ENCODE peak calls at places on chromosome 14, in six cellular contexts. U is K562, I is upper lobe of left lung, S is HepG2, G is GM12878, N is A549. Y is an unnamed sample. For H3K9me3, the result is how much of the 10 kb centered on the place peaks cover.

GRCh38 chr14:68871392-68871791 is 78.5 kb upstream of the ZFP36L1 start:
- ATAC-seq in U (no peak), I (no peak), S (peak), G (no peak), N (no peak), Y (no peak)

GRCh38 chr14:98140862-98141261 is 1131.1 kb downstream of the BCL11B start:
- ATAC-seq in U (no peak), I (no peak), S (no peak), G (no peak), N (no peak), Y (no peak)

GRCh38 chr14:99879401-99880295 is 86.4 kb downstream of the EML1 start:
- ATAC-seq in U (no peak), I (no peak), S (no peak), G (no peak), N (no peak), Y (no peak)

GRCh38 chr14:91008759-91009409 is 51.6 kb downstream of the RPS6KA5 start:
- ATAC-seq in U (no peak), I (peak), S (no peak), G (peak), N (no peak), Y (peak)

GRCh38 chr14:88146881-88147649 is 142.1 kb downstream of the GPR65 start:
- ATAC-seq in U (no peak), I (peak), S (no peak), G (no peak), N (no peak), Y (no peak)

GRCh38 chr14:68047910-68048309 is 228.3 kb downstream of the RAD51B start:
- ATAC-seq in U (no peak), I (no peak), S (no peak), G (no peak), N (peak), Y (no peak)

GRCh38 chr14:102516531-102517411 is 7.2 kb upstream of the ANKRD9 start:
- ATAC-seq in U (peak), I (peak), S (peak), G (peak), N (peak), Y (peak)

GRCh38 chr14:99884834-99885648 is 91.8 kb downstream of the EML1 start:
- ATAC-seq in U (peak), I (peak), S (peak), G (peak), N (peak), Y (peak)

GRCh38 chr14:70339039-70339438 is 20.4 kb downstream of the COX16 start:
- ATAC-seq in U (no peak), I (no peak), S (no peak), G (no peak), N (no peak), Y (no peak)

GRCh38 chr14:104843006-104843405 is 22.1 kb upstream of the CEP170B start:
- ATAC-seq in U (no peak), I (no peak), S (no peak), G (no peak), N (no peak), Y (no peak)

GRCh38 chr14:89252887-89253532 is 164.0 kb downstream of the FOXN3 start:
- ATAC-seq in U (no peak), I (no peak), S (peak), G (no peak), N (no peak), Y (no peak)

GRCh38 chr14:61330511-61330910 is 9.1 kb downstream of the PRKCH start:
- ATAC-seq in U (no peak), I (no peak), S (no peak), G (peak), N (no peak), Y (no peak)

GRCh38 chr14:68268197-68268596 is 448.6 kb downstream of the RAD51B start:
- ATAC-seq in U (no peak), I (peak), S (no peak), G (peak), N (no peak), Y (no peak)

GRCh38 chr14:83042858-83043257 is 1509.2 kb upstream of the SEL1L start:
- ATAC-seq in U (no peak), I (no peak), S (no peak), G (no peak), N (no peak), Y (no peak)

GRCh38 chr14:94028450-94028826 is 2.3 kb downstream of the OTUB2 start:
- ATAC-seq in U (no peak), I (no peak), S (peak), G (peak), N (no peak), Y (no peak)

GRCh38 chr14:38737657-38738056 is 365.4 kb downstream of the SEC23A start:
- ATAC-seq in U (no peak), I (no peak), S (peak), G (no peak), N (no peak), Y (no peak)

GRCh38 chr14:90924618-90925345 is 108.6 kb upstream of the TTC7B start:
- ATAC-seq in U (no peak), I (no peak), S (no peak), G (no peak), N (no peak), Y (peak)

GRCh38 chr14:65373671-65374039 is 38.9 kb upstream of the FUT8 start:
- ATAC-seq in U (peak), I (no peak), S (peak), G (no peak), N (no peak), Y (no peak)

GRCh38 chr14:93928184-93929047 is 1.3 kb downstream of the FAM181A start:
- ATAC-seq in U (no peak), I (no peak), S (no peak), G (no peak), N (no peak), Y (no peak)

GRCh38 chr14:61462566-61463195 is 141.3 kb downstream of the PRKCH start:
- ATAC-seq in U (peak), I (no peak), S (peak), G (no peak), N (peak), Y (no peak)

GRCh38 chr14:24971255-24971654 is 78.7 kb downstream of the STXBP6 start:
- ATAC-seq in U (no peak), I (no peak), S (no peak), G (peak), N (no peak), Y (no peak)

GRCh38 chr14:70601162-70601561 is 707 bp upstream of the MED6 start:
- ATAC-seq in U (no peak), I (no peak), S (no peak), G (no peak), N (peak), Y (no peak)

GRCh38 chr14:94682061-94682516 is 69.9 kb downstream of the SERPINA3 start:
- ATAC-seq in U (no peak), I (no peak), S (no peak), G (no peak), N (peak), Y (no peak)

GRCh38 chr14:73764881-73765280 is 50.7 kb upstream of the PNMA1 start:
- ATAC-seq in U (no peak), I (peak), S (no peak), G (no peak), N (no peak), Y (no peak)

GRCh38 chr14:87691482-87691881 is 301.5 kb downstream of the GALC start:
- ATAC-seq in U (no peak), I (no peak), S (no peak), G (no peak), N (no peak), Y (no peak)

GRCh38 chr14:85475113-85475512 is 54.8 kb upstream of the FLRT2 start:
- ATAC-seq in U (no peak), I (no peak), S (no peak), G (no peak), N (no peak), Y (no peak)

GRCh38 chr14:31927348-31927826 is 149.7 kb upstream of the ARHGAP5 start:
- ATAC-seq in U (no peak), I (peak), S (peak), G (peak), N (peak), Y (peak)

GRCh38 chr14:67263499-67264149 is 22.4 kb downstream of the PALS1 start:
- ATAC-seq in U (no peak), I (no peak), S (no peak), G (no peak), N (no peak), Y (no peak)

GRCh38 chr14:71597955-71598659 is 334.1 kb upstream of the RGS6 start:
- ATAC-seq in U (no peak), I (no peak), S (no peak), G (peak), N (no peak), Y (no peak)

GRCh38 chr14:60956632-60957031 is 24.2 kb downstream of the TRMT5 start:
- ATAC-seq in U (no peak), I (no peak), S (no peak), G (no peak), N (no peak), Y (no peak)

GRCh38 chr14:76768201-76768656 is 7.0 kb downstream of the VASH1 start:
- ATAC-seq in U (peak), I (peak), S (no peak), G (peak), N (no peak), Y (peak)
- TF ChIP-seq POLR2A in U (no peak), I (no peak), S (no peak), G (peak), N (no peak), Y (no peak)

GRCh38 chr14:55921516-55921915 is 196.7 kb upstream of the PELI2 start:
- ATAC-seq in U (no peak), I (no peak), S (no peak), G (no peak), N (no peak), Y (no peak)
- TF ChIP-seq EP300 in U (no peak), I (no peak), S (no peak), G (no peak), N (no peak), Y (no peak)

GRCh38 chr14:106419432-106419831 is 893.0 kb downstream of the TMEM121 start:
- ATAC-seq in U (no peak), I (no peak), S (no peak), G (no peak), N (no peak), Y (no peak)

GRCh38 chr14:106417224-106418049 is 891.1 kb downstream of the TMEM121 start:
- ATAC-seq in U (peak), I (peak), S (peak), G (peak), N (peak), Y (no peak)

DNA sequence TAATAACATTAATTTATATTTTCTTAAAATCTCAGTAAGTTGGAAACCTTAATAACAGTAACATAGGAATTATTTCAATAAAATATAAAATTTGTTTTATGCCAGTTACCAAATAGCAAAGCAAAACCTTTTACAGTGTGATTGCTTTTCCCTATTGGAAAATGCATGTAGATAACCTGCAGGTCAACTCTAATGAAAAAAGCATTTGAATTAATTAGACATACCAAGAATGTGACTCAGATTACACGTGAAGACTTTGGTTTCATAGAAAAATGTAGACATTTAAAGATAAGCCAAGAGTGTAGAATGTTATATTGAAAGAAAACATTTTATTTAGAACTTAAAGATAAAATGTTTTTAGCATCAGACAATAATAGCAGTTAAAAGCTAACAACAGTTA is 888.1 kb downstream of the TMEM121 start:
- ATAC-seq in U (no peak), I (no peak), S (no peak), G (no peak), N (no peak), Y (no peak)
- H3K9me3 ChIP-seq in U (under half), I (under half), S (under half), G (under half), N (under half), Y (under half)

DNA sequence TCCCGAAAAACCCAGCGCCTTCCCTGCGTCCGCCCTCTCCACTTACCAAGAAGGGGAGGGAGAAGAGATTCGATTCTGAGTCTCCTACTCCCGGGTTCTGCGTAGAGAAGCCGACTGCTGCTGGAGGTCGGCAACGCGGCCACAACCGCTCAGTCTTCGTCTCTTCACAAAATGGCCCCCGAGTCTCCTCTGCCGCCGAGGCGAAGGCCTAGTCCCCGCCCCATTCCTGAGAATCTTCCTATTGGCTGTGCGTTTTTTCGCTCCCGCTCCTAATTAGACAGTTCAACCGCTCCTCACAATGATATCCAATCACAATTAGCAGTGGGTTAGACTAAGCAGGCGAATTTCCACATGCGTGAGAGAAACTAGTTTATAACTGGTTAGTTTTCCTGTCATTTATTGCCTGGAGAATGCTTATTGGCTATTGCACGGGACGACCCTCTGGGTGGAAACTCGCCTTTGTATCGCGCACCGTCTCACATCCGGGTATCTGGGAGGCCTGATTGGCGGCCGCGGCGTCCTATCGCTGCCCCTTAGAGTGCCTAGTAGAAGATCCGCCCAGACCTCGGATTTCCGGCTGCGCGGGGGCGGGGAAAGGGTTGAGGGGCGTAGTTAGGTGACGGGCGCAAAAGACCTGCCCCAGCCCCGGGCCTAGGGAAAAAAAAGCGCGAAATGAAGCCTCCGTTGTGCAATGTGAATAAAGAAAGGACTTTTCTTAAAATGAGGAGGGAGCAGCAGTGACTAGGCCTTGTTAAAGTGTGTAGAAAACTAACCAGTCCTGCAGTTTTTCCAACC is at the start of gene HNRNPC:
- ATAC-seq in U (peak), I (peak), S (peak), G (peak), N (peak), Y (peak)
- TF ChIP-seq POLR2A in U (peak), I (peak), S (peak), G (peak), N (peak), Y (peak)

GRCh38 chr14:49637534-49638078 is 2.6 kb upstream of the DNAAF2 start:
- ATAC-seq in U (no peak), I (no peak), S (no peak), G (no peak), N (no peak), Y (no peak)

GRCh38 chr14:49640540-49641417 is 5.7 kb upstream of the DNAAF2 start:
- ATAC-seq in U (peak), I (no peak), S (peak), G (no peak), N (peak), Y (no peak)

GRCh38 chr14:49642163-49642562 is 7.1 kb upstream of the DNAAF2 start:
- ATAC-seq in U (no peak), I (no peak), S (no peak), G (no peak), N (no peak), Y (no peak)

GRCh38 chr14:49636866-49637265 is 1.8 kb upstream of the DNAAF2 start:
- ATAC-seq in U (no peak), I (no peak), S (no peak), G (no peak), N (no peak), Y (no peak)

GRCh38 chr14:49641697-49642129 is 6.7 kb upstream of the DNAAF2 start:
- ATAC-seq in U (peak), I (no peak), S (peak), G (peak), N (peak), Y (no peak)
- TF ChIP-seq EP300 in U (no peak), I (no peak), S (peak), G (no peak), N (no peak), Y (no peak)

GRCh38 chr14:52182853-52183252 is 84.6 kb upstream of the PTGDR start:
- ATAC-seq in U (no peak), I (no peak), S (no peak), G (no peak), N (no peak), Y (no peak)
- H3K9me3 ChIP-seq in U (under half), I (under half), S (under half), G (under half), N (under half), Y (under half)

DNA sequence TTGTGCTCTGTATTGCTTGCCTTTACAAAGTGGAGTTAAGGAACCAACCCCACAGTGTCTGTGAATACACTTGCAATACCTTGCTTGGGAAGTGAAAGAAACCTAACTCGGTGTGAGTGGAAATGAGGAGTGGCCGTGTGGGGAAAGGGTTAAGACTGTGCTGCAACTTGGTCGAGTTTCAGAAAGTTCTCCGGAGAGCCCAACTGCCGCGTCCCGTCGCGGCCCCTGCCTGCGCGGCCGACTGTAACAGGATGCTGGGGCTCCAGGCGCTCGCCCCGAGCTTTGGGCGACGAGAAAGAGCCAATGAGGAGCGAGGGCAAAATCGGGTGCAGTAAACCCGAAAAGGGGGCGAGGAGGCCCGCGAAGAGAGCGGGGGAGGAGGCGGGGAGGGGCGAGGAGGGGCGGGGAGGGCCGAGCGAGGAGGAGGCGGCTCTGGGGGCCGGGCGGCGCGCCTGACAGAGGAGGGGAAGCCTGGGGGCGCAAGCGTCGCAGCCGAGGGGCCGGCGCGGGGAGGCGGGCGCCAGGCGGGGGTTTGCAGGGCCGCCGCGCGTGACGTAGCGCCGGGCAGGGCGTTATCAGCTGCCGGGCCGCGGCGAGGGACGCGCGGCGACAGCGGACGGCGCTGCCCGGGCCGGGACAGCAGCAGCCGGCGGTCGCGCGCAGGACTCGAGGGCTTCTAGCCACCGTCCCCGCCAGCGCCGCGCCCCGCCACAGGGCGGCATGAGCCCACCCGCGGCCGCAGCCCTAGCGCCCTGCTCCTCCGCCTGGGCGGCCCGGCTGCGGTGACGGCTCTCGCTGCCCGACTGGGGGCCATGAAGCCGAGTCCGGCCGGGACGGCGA is at the start of gene DACT1:
- ATAC-seq in U (peak), I (peak), S (peak), G (peak), N (peak), Y (peak)
- TF ChIP-seq POLR2A in U (no peak), I (no peak), S (no peak), G (peak), N (no peak), Y (peak)

GRCh38 chr14:75542585-75543091 is 20.4 kb downstream of the BATF start:
- ATAC-seq in U (peak), I (peak), S (peak), G (peak), N (peak), Y (peak)
- TF ChIP-seq EP300 in U (no peak), I (peak), S (no peak), G (no peak), N (no peak), Y (no peak)

DNA sequence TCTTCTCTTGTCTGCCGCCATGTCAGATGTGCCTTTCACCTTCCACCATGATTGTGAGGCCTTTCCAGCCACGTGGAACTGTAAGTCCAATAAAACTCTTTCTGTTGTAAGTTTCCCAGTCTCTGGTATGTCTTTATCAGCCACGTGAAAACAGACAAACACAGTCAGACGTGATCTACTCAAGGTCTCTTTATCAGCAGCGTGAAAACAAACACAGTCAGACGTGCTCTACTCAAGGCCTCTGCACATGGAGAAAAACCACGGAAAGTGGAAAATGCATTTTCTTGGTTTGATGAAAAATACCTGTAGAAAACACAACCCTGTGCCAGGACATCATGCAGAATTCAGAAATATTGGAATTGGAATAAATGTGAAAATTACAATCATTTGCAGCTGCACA is 1115.7 kb downstream of the TMEM121 start:
- ATAC-seq in U (no peak), I (no peak), S (no peak), G (no peak), N (no peak), Y (no peak)
- H3K9me3 ChIP-seq in U (under half), I (under half), S (under half), G (under half), N (under half), Y (under half)

Y was measured in gastroesophageal sphincter.